ENCODE peak calls at places on chromosomes 2 and 18, in five cellular contexts. Q is prostate gland, C is tibial artery, J is neuronal stem cell, X is adrenal gland. B is an unnamed sample. For H3K36me3, the result is how much of the 10 kb centered on the place peaks cover.

GRCh38 chr2:2147024-2147900 is 183.8 kb downstream of the MYT1L start:
- DNase-seq in Q (no peak), J (no peak), C (no peak), X (no peak), B (no peak)

GRCh38 chr2:40155728-40156127 is 296.2 kb downstream of the SLC8A1 start:
- DNase-seq in C (no peak), Q (no peak), J (no peak), X (no peak), B (peak)

GRCh38 chr2:228876296-228876695 is 394.8 kb downstream of the PID1 start:
- DNase-seq in Q (no peak), J (no peak), X (no peak), C (no peak), B (no peak)

GRCh38 chr18:9916067-9916684 is 2.4 kb downstream of the VAPA start:
- DNase-seq in J (no peak), C (no peak), Q (no peak), X (no peak), B (no peak)

GRCh38 chr2:28802975-28803429 is 7.6 kb upstream of the SPDYA start:
- DNase-seq in C (no peak), Q (no peak), J (no peak), X (no peak), B (no peak)

GRCh38 chr2:150584081-150584480 is 96.6 kb upstream of the RND3 start:
- DNase-seq in C (no peak), Q (no peak), J (no peak), X (no peak), B (no peak)

GRCh38 chr18:58239879-58240278 is 195.9 kb downstream of the NEDD4L start:
- DNase-seq in J (no peak), Q (no peak), C (no peak), X (no peak), B (no peak)

GRCh38 chr18:69588301-69588700 is 187.6 kb downstream of the DOK6 start:
- DNase-seq in J (no peak), X (no peak), C (no peak), Q (no peak), B (peak)

GRCh38 chr2:217990791-217991465 is 11.9 kb downstream of the TNS1 start:
- DNase-seq in J (no peak), X (peak), Q (no peak), C (peak), B (no peak)

GRCh38 chr2:192499476-192499875 is 304.7 kb upstream of the TMEFF2 start:
- DNase-seq in Q (no peak), C (no peak), J (no peak), X (no peak), B (no peak)

GRCh38 chr2:73203055-73203681 is 794 bp downstream of the NOTO start:
- DNase-seq in C (no peak), X (no peak), J (no peak), Q (no peak), B (peak)

GRCh38 chr2:224278531-224278930 is 123.4 kb downstream of the FAM124B start:
- DNase-seq in Q (no peak), J (no peak), X (no peak), C (no peak), B (no peak)

GRCh38 chr2:202015471-202015870 is 18.2 kb upstream of the FZD7 start:
- DNase-seq in X (no peak), Q (no peak), J (no peak), C (no peak), B (no peak)

GRCh38 chr2:111919794-111920608 is 21.6 kb downstream of the MERTK start:
- DNase-seq in Q (no peak), J (no peak), C (peak), X (peak), B (no peak)

GRCh38 chr2:236631361-236632291 is 62.0 kb downstream of the ACKR3 start:
- DNase-seq in Q (no peak), J (no peak), X (no peak), C (peak), B (peak)

GRCh38 chr2:119429225-119430000 is 2.2 kb upstream of the TMEM37 start:
- DNase-seq in C (peak), X (no peak), Q (no peak), J (no peak), B (no peak)

GRCh38 chr2:158600155-158600802 is 143.5 kb downstream of the PKP4 start:
- DNase-seq in X (peak), C (peak), J (no peak), Q (peak), B (no peak)

GRCh38 chr2:30886101-30886500 is 78.9 kb upstream of the CAPN13 start:
- DNase-seq in Q (no peak), C (no peak), X (no peak), J (peak), B (no peak)

GRCh38 chr2:170206246-170206645 is 28.3 kb downstream of the MYO3B start:
- DNase-seq in C (no peak), Q (no peak), J (no peak), X (no peak), B (no peak)

GRCh38 chr2:219709261-219709867 is 81.9 kb downstream of the SLC4A3 start:
- DNase-seq in X (no peak), Q (no peak), J (no peak), C (no peak), B (no peak)

GRCh38 chr2:166610180-166610919 is 116.3 kb upstream of the SCN7A start:
- DNase-seq in X (no peak), Q (no peak), C (no peak), J (no peak), B (peak)
- H3K4me3 ChIP-seq in X (no peak), Q (no peak), C (no peak), J (no peak), B (no peak)

GRCh38 chr18:46903406-46903805 is 13.9 kb downstream of the PIAS2 start:
- DNase-seq in X (no peak), C (no peak), Q (no peak), J (no peak), B (no peak)
- H3K36me3 ChIP-seq in X (under half), C (under half), Q (under half), J (under half), B (under half)

GRCh38 chr2:118250463-118250862 is 162.2 kb downstream of the INSIG2 start:
- DNase-seq in C (no peak), J (no peak), X (no peak), Q (no peak), B (no peak)
- H3K27ac ChIP-seq in C (no peak), J (no peak), X (no peak), Q (no peak), B (no peak)

GRCh38 chr18:75160315-75160714 is 48.6 kb downstream of the PTGR3 start:
- DNase-seq in J (no peak), X (no peak), Q (no peak), C (no peak), B (peak)
- H3K4me3 ChIP-seq in J (no peak), X (no peak), Q (no peak), C (no peak), B (no peak)

GRCh38 chr2:238042849-238043584 is 17.8 kb upstream of the SCLY start:
- DNase-seq in J (no peak), X (no peak), Q (peak), C (no peak), B (no peak)

GRCh38 chr2:238039985-238040384 is 20.8 kb upstream of the SCLY start:
- DNase-seq in C (no peak), J (no peak), X (no peak), Q (no peak), B (no peak)

GRCh38 chr2:238038203-238038602 is 22.6 kb upstream of the SCLY start:
- DNase-seq in Q (no peak), X (no peak), J (no peak), C (no peak), B (no peak)

GRCh38 chr2:238040918-238041317 is 19.9 kb upstream of the SCLY start:
- DNase-seq in Q (no peak), X (no peak), J (no peak), C (no peak), B (no peak)

DNA sequence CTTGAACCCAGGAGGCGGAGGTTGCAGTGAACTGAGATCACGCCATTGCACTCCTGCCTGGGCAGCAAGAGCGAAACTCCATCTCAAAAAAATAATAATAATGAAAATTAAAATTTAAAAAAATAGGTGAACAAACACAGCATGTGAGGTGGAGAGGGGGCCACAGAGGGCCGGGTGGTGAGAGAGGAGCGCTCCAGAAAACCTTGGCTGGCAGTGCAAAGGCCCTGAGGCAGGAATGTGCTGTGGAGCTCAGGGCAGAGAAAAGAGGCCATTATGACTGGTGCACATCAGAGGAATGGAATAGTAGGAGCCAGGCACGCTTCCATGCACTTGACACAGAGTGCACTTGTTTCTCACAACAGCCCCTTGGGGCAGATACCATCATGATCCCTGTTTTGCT is 21.6 kb upstream of the SCLY start:
- DNase-seq in X (no peak), C (no peak), Q (no peak), J (no peak), B (no peak)
- H3K36me3 ChIP-seq in X (half or more), C (under half), Q (under half), J (under half), B (under half)

GRCh38 chr2:207845202-207845864 is 75.6 kb upstream of the FZD5 start:
- DNase-seq in X (no peak), Q (no peak), J (no peak), C (no peak), B (no peak)
- H3K27ac ChIP-seq in X (no peak), Q (no peak), J (no peak), C (no peak), B (no peak)

B was measured in cardiac muscle cell.